ENCODE peak calls at places on chromosome 7, in nine cellular contexts. One of them, this sample, is unnamed.

GRCh38 chr7:137847418-137848050 is 760 bp upstream of the DGKI start:
- DNase-seq in BE2C: peak
- DNase-seq in WERI-Rb-1: no peak
- DNase-seq in hepatocyte: peak
- DNase-seq in body of pancreas: no peak
- DNase-seq in SK-N-SH: no peak
- DNase-seq in OCI-LY7: no peak
- DNase-seq in ovary: no peak
- DNase-seq in RWPE1: no peak
- DNase-seq in this sample: peak

GRCh38 chr7:144404911-144405310 is 1.4 kb upstream of the NOBOX start:
- DNase-seq in hepatocyte: no peak
- DNase-seq in ovary: no peak
- DNase-seq in OCI-LY7: no peak
- DNase-seq in SK-N-SH: no peak
- DNase-seq in body of pancreas: no peak
- DNase-seq in RWPE1: no peak
- DNase-seq in WERI-Rb-1: no peak
- DNase-seq in BE2C: no peak
- DNase-seq in this sample: no peak

GRCh38 chr7:101947899-101948298 is 130.5 kb downstream of the CUX1 start:
- DNase-seq in BE2C: peak
- DNase-seq in OCI-LY7: no peak
- DNase-seq in hepatocyte: peak
- DNase-seq in RWPE1: no peak
- DNase-seq in SK-N-SH: peak
- DNase-seq in WERI-Rb-1: no peak
- DNase-seq in body of pancreas: peak
- DNase-seq in ovary: peak
- DNase-seq in this sample: no peak

GRCh38 chr7:3399858-3400257 is 98.8 kb downstream of the SDK1 start:
- DNase-seq in BE2C: peak
- DNase-seq in SK-N-SH: no peak
- DNase-seq in hepatocyte: peak
- DNase-seq in WERI-Rb-1: peak
- DNase-seq in OCI-LY7: peak
- DNase-seq in RWPE1: no peak
- DNase-seq in ovary: no peak
- DNase-seq in body of pancreas: no peak
- DNase-seq in this sample: no peak

GRCh38 chr7:1372671-1373379 is 86.4 kb downstream of the MICALL2 start:
- DNase-seq in OCI-LY7: no peak
- DNase-seq in ovary: no peak
- DNase-seq in SK-N-SH: no peak
- DNase-seq in BE2C: no peak
- DNase-seq in hepatocyte: no peak
- DNase-seq in RWPE1: no peak
- DNase-seq in WERI-Rb-1: no peak
- DNase-seq in body of pancreas: no peak
- DNase-seq in this sample: no peak

GRCh38 chr7:10939237-10939910 is 34.3 kb upstream of the PHF14 start:
- DNase-seq in OCI-LY7: peak
- DNase-seq in BE2C: no peak
- DNase-seq in body of pancreas: no peak
- DNase-seq in RWPE1: peak
- DNase-seq in hepatocyte: no peak
- DNase-seq in ovary: no peak
- DNase-seq in WERI-Rb-1: no peak
- DNase-seq in SK-N-SH: no peak
- DNase-seq in this sample: no peak

GRCh38 chr7:38975944-38976392 is 1.7 kb upstream of the POU6F2 start:
- DNase-seq in WERI-Rb-1: no peak
- DNase-seq in ovary: no peak
- DNase-seq in BE2C: no peak
- DNase-seq in body of pancreas: no peak
- DNase-seq in SK-N-SH: peak
- DNase-seq in RWPE1: no peak
- DNase-seq in OCI-LY7: no peak
- DNase-seq in hepatocyte: peak
- DNase-seq in this sample: no peak

GRCh38 chr7:159116581-159117339 is 27.9 kb downstream of the VIPR2 start:
- DNase-seq in hepatocyte: no peak
- DNase-seq in BE2C: no peak
- DNase-seq in RWPE1: no peak
- DNase-seq in ovary: no peak
- DNase-seq in OCI-LY7: no peak
- DNase-seq in SK-N-SH: no peak
- DNase-seq in body of pancreas: peak
- DNase-seq in WERI-Rb-1: no peak
- DNase-seq in this sample: no peak

GRCh38 chr7:139004321-139005075 is 23.3 kb upstream of the KIAA1549 start:
- DNase-seq in body of pancreas: no peak
- DNase-seq in SK-N-SH: no peak
- DNase-seq in ovary: no peak
- DNase-seq in OCI-LY7: peak
- DNase-seq in WERI-Rb-1: no peak
- DNase-seq in BE2C: no peak
- DNase-seq in hepatocyte: no peak
- DNase-seq in RWPE1: no peak
- DNase-seq in this sample: no peak

GRCh38 chr7:80732635-80733034 is 94.2 kb downstream of the CD36 start:
- DNase-seq in SK-N-SH: no peak
- DNase-seq in RWPE1: no peak
- DNase-seq in BE2C: peak
- DNase-seq in WERI-Rb-1: no peak
- DNase-seq in OCI-LY7: peak
- DNase-seq in body of pancreas: no peak
- DNase-seq in hepatocyte: no peak
- DNase-seq in ovary: no peak
- DNase-seq in this sample: no peak

GRCh38 chr7:16708980-16709379 is 44.6 kb upstream of the TSPAN13 start:
- DNase-seq in WERI-Rb-1: no peak
- DNase-seq in OCI-LY7: no peak
- DNase-seq in ovary: no peak
- DNase-seq in SK-N-SH: no peak
- DNase-seq in hepatocyte: peak
- DNase-seq in body of pancreas: no peak
- DNase-seq in RWPE1: peak
- DNase-seq in BE2C: no peak
- DNase-seq in this sample: no peak

GRCh38 chr7:55065079-55065478 is 46.3 kb downstream of the EGFR start:
- DNase-seq in SK-N-SH: no peak
- DNase-seq in BE2C: peak
- DNase-seq in body of pancreas: no peak
- DNase-seq in OCI-LY7: no peak
- DNase-seq in hepatocyte: peak
- DNase-seq in WERI-Rb-1: no peak
- DNase-seq in ovary: peak
- DNase-seq in RWPE1: peak
- DNase-seq in this sample: no peak

GRCh38 chr7:47596502-47597202 is 14.7 kb upstream of the TNS3 start:
- DNase-seq in OCI-LY7: peak
- DNase-seq in hepatocyte: no peak
- DNase-seq in WERI-Rb-1: no peak
- DNase-seq in body of pancreas: peak
- DNase-seq in BE2C: no peak
- DNase-seq in RWPE1: no peak
- DNase-seq in SK-N-SH: no peak
- DNase-seq in ovary: no peak
- DNase-seq in this sample: no peak

GRCh38 chr7:106421181-106421762 is 136.5 kb upstream of the NAMPT start:
- DNase-seq in RWPE1: no peak
- DNase-seq in hepatocyte: peak
- DNase-seq in OCI-LY7: no peak
- DNase-seq in SK-N-SH: no peak
- DNase-seq in ovary: peak
- DNase-seq in BE2C: no peak
- DNase-seq in body of pancreas: peak
- DNase-seq in WERI-Rb-1: no peak
- DNase-seq in this sample: no peak

GRCh38 chr7:5679741-5680473 is 101.6 kb downstream of the RNF216 start:
- DNase-seq in hepatocyte: no peak
- DNase-seq in RWPE1: no peak
- DNase-seq in OCI-LY7: no peak
- DNase-seq in SK-N-SH: no peak
- DNase-seq in BE2C: no peak
- DNase-seq in WERI-Rb-1: no peak
- DNase-seq in ovary: no peak
- DNase-seq in body of pancreas: no peak
- DNase-seq in this sample: peak

GRCh38 chr7:143002106-143002505 is 24.8 kb downstream of the OR9A2 start:
- DNase-seq in WERI-Rb-1: peak
- DNase-seq in body of pancreas: no peak
- DNase-seq in ovary: no peak
- DNase-seq in BE2C: no peak
- DNase-seq in RWPE1: peak
- DNase-seq in OCI-LY7: peak
- DNase-seq in SK-N-SH: peak
- DNase-seq in hepatocyte: peak
- DNase-seq in this sample: no peak

GRCh38 chr7:7157177-7157886 is 25.0 kb upstream of the C1GALT1 start:
- DNase-seq in WERI-Rb-1: no peak
- DNase-seq in OCI-LY7: no peak
- DNase-seq in hepatocyte: no peak
- DNase-seq in RWPE1: no peak
- DNase-seq in BE2C: no peak
- DNase-seq in ovary: no peak
- DNase-seq in body of pancreas: no peak
- DNase-seq in SK-N-SH: no peak
- DNase-seq in this sample: no peak

GRCh38 chr7:156503195-156503594 is 137.4 kb upstream of the RNF32 start:
- DNase-seq in BE2C: no peak
- DNase-seq in SK-N-SH: no peak
- DNase-seq in OCI-LY7: no peak
- DNase-seq in RWPE1: no peak
- DNase-seq in body of pancreas: no peak
- DNase-seq in ovary: no peak
- DNase-seq in hepatocyte: no peak
- DNase-seq in WERI-Rb-1: no peak
- DNase-seq in this sample: no peak
- TF ChIP-seq CTCF in BE2C: no peak
- TF ChIP-seq CTCF in SK-N-SH: no peak
- TF ChIP-seq CTCF in OCI-LY7: no peak
- TF ChIP-seq CTCF in RWPE1: no peak
- TF ChIP-seq CTCF in body of pancreas: no peak
- TF ChIP-seq CTCF in ovary: no peak
- TF ChIP-seq CTCF in hepatocyte: no peak
- TF ChIP-seq CTCF in WERI-Rb-1: no peak
- TF ChIP-seq CTCF in this sample: no peak

GRCh38 chr7:51354897-51355296 is 38.3 kb upstream of the COBL start:
- DNase-seq in SK-N-SH: no peak
- DNase-seq in ovary: no peak
- DNase-seq in OCI-LY7: no peak
- DNase-seq in body of pancreas: no peak
- DNase-seq in RWPE1: no peak
- DNase-seq in BE2C: no peak
- DNase-seq in WERI-Rb-1: peak
- DNase-seq in hepatocyte: no peak
- DNase-seq in this sample: no peak
- TF ChIP-seq CTCF in SK-N-SH: no peak
- TF ChIP-seq CTCF in ovary: no peak
- TF ChIP-seq CTCF in OCI-LY7: peak
- TF ChIP-seq CTCF in body of pancreas: no peak
- TF ChIP-seq CTCF in RWPE1: no peak
- TF ChIP-seq CTCF in BE2C: peak
- TF ChIP-seq CTCF in WERI-Rb-1: peak
- TF ChIP-seq CTCF in hepatocyte: no peak
- TF ChIP-seq CTCF in this sample: peak

GRCh38 chr7:42639930-42640329 is 271.9 kb downstream of the C7orf25 start:
- DNase-seq in body of pancreas: no peak
- DNase-seq in BE2C: no peak
- DNase-seq in OCI-LY7: no peak
- DNase-seq in hepatocyte: no peak
- DNase-seq in RWPE1: no peak
- DNase-seq in ovary: no peak
- DNase-seq in WERI-Rb-1: no peak
- DNase-seq in SK-N-SH: no peak
- DNase-seq in this sample: no peak
- TF ChIP-seq CTCF in body of pancreas: no peak
- TF ChIP-seq CTCF in BE2C: no peak
- TF ChIP-seq CTCF in OCI-LY7: no peak
- TF ChIP-seq CTCF in hepatocyte: peak
- TF ChIP-seq CTCF in RWPE1: no peak
- TF ChIP-seq CTCF in ovary: no peak
- TF ChIP-seq CTCF in WERI-Rb-1: no peak
- TF ChIP-seq CTCF in SK-N-SH: peak
- TF ChIP-seq CTCF in this sample: no peak

DNA sequence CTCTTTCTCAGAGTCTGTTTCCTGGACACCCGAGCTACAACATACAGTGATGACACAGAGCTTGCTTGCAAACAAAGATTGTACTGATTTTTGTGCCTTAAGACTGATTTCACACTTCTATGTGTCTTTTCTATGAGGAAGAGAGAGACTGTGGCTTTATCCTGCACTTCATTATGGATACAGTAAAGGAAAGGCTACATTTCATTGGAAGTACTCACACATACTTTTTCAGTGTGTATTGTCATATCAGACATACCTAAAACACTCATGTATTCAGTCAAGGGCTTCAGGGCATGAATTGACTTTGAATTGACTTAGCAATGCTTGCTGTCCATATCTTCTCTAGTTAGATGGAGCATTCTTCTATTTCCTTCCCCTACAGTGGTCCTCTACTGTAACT is 135.5 kb upstream of the IMMP2L start:
- DNase-seq in WERI-Rb-1: no peak
- DNase-seq in BE2C: no peak
- DNase-seq in SK-N-SH: no peak
- DNase-seq in OCI-LY7: no peak
- DNase-seq in RWPE1: no peak
- DNase-seq in body of pancreas: no peak
- DNase-seq in hepatocyte: no peak
- DNase-seq in ovary: no peak
- DNase-seq in this sample: no peak
- TF ChIP-seq CTCF in WERI-Rb-1: no peak
- TF ChIP-seq CTCF in BE2C: no peak
- TF ChIP-seq CTCF in SK-N-SH: no peak
- TF ChIP-seq CTCF in OCI-LY7: no peak
- TF ChIP-seq CTCF in RWPE1: no peak
- TF ChIP-seq CTCF in body of pancreas: no peak
- TF ChIP-seq CTCF in hepatocyte: no peak
- TF ChIP-seq CTCF in ovary: no peak
- TF ChIP-seq CTCF in this sample: no peak

DNA sequence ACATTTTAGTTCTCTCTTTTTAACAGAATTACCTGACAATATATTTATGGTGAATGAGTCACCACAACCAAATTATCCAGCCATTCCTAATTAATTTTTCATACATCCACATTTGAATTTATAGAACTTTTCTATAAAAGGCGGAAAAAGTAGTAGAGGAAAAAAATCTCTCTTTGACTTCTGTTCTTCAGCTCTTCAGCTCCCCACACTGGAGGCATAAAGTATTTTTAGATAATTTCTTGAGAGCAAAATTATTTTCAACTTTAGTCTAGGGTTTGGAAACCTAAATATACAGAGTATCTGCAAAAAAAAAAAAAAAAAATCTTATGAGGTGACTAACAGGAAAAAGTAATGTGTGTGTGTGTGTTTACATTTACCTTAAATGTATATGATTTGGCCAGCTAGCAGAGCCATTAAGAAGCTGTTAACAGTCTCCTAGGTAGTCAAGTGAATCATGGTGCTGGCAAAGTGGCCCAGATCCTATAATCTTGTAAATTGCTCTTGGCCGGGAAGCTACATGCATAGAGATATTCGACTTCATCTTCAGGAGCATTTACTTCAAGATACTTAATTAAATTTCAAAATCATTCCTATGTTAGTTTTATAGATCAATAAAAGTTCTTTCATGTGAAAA is 383.1 kb upstream of the STEAP1 start:
- DNase-seq in WERI-Rb-1: no peak
- DNase-seq in body of pancreas: no peak
- DNase-seq in SK-N-SH: no peak
- DNase-seq in ovary: no peak
- DNase-seq in hepatocyte: no peak
- DNase-seq in BE2C: no peak
- DNase-seq in RWPE1: no peak
- DNase-seq in OCI-LY7: no peak
- DNase-seq in this sample: no peak
- TF ChIP-seq CTCF in WERI-Rb-1: no peak
- TF ChIP-seq CTCF in body of pancreas: no peak
- TF ChIP-seq CTCF in SK-N-SH: peak
- TF ChIP-seq CTCF in ovary: no peak
- TF ChIP-seq CTCF in hepatocyte: peak
- TF ChIP-seq CTCF in BE2C: no peak
- TF ChIP-seq CTCF in RWPE1: no peak
- TF ChIP-seq CTCF in OCI-LY7: peak
- TF ChIP-seq CTCF in this sample: no peak

This sample was measured in GM10248.